ENCODE peak calls at places on chromosomes 5 and 9, in eight cellular contexts. One of them, this sample, is unnamed.

GRCh38 chr5:34490501-34491250 is 165.5 kb upstream of the RAI14 start:
- DNase-seq in natural killer cell: no peak
- DNase-seq in cardiac fibroblast: no peak
- DNase-seq in fibroblast of lung: peak; percentile 51
- DNase-seq in heart left ventricle: no peak
- DNase-seq in HFF-Myc: no peak
- DNase-seq in choroid plexus epithelial cell: peak; percentile 55
- DNase-seq in RWPE1: no peak
- DNase-seq in this sample: no peak

GRCh38 chr9:69452110-69452780 is 127.2 kb downstream of the ENTREP1 start:
- DNase-seq in heart left ventricle: no peak
- DNase-seq in fibroblast of lung: no peak
- DNase-seq in cardiac fibroblast: no peak
- DNase-seq in HFF-Myc: no peak
- DNase-seq in RWPE1: no peak
- DNase-seq in natural killer cell: no peak
- DNase-seq in choroid plexus epithelial cell: peak; percentile 8
- DNase-seq in this sample: no peak

GRCh38 chr5:127088226-127088625 is 14.9 kb upstream of the C5orf63 start:
- DNase-seq in choroid plexus epithelial cell: peak; percentile 98
- DNase-seq in HFF-Myc: no peak
- DNase-seq in natural killer cell: no peak
- DNase-seq in cardiac fibroblast: peak; percentile 96
- DNase-seq in heart left ventricle: no peak
- DNase-seq in fibroblast of lung: peak; percentile 98
- DNase-seq in RWPE1: peak; percentile 97
- DNase-seq in this sample: no peak

GRCh38 chr9:27303219-27303618 is 6.3 kb upstream of the EQTN start:
- DNase-seq in cardiac fibroblast: peak; percentile 13
- DNase-seq in choroid plexus epithelial cell: peak; percentile 18
- DNase-seq in heart left ventricle: no peak
- DNase-seq in natural killer cell: no peak
- DNase-seq in fibroblast of lung: no peak
- DNase-seq in RWPE1: no peak
- DNase-seq in HFF-Myc: no peak
- DNase-seq in this sample: no peak

GRCh38 chr5:34709861-34710673 is 53.9 kb downstream of the RAI14 start:
- DNase-seq in choroid plexus epithelial cell: peak; percentile 97
- DNase-seq in heart left ventricle: no peak
- DNase-seq in natural killer cell: no peak
- DNase-seq in RWPE1: no peak
- DNase-seq in HFF-Myc: peak; percentile 44
- DNase-seq in cardiac fibroblast: peak; percentile 90
- DNase-seq in fibroblast of lung: peak; percentile 88
- DNase-seq in this sample: no peak

GRCh38 chr5:124574521-124575436 is 171.7 kb downstream of the ZNF608 start:
- DNase-seq in natural killer cell: no peak
- DNase-seq in cardiac fibroblast: no peak
- DNase-seq in choroid plexus epithelial cell: no peak
- DNase-seq in HFF-Myc: no peak
- DNase-seq in heart left ventricle: no peak
- DNase-seq in fibroblast of lung: no peak
- DNase-seq in RWPE1: no peak
- DNase-seq in this sample: no peak

GRCh38 chr5:110785356-110785755 is 46.5 kb downstream of the SLC25A46 start:
- DNase-seq in cardiac fibroblast: peak; percentile 60
- DNase-seq in HFF-Myc: no peak
- DNase-seq in RWPE1: peak; percentile 21
- DNase-seq in natural killer cell: no peak
- DNase-seq in fibroblast of lung: peak; percentile 50
- DNase-seq in heart left ventricle: no peak
- DNase-seq in choroid plexus epithelial cell: peak; percentile 93
- DNase-seq in this sample: no peak

GRCh38 chr9:92727716-92728700 is 36.6 kb downstream of the BICD2 start:
- DNase-seq in cardiac fibroblast: no peak
- DNase-seq in natural killer cell: no peak
- DNase-seq in fibroblast of lung: no peak
- DNase-seq in choroid plexus epithelial cell: no peak
- DNase-seq in RWPE1: no peak
- DNase-seq in HFF-Myc: no peak
- DNase-seq in heart left ventricle: no peak
- DNase-seq in this sample: peak; percentile 49

GRCh38 chr9:136023401-136024225 is 62.4 kb upstream of the UBAC1 start:
- DNase-seq in fibroblast of lung: peak; percentile 78
- DNase-seq in heart left ventricle: peak; percentile 83
- DNase-seq in cardiac fibroblast: peak; percentile 85
- DNase-seq in choroid plexus epithelial cell: peak; percentile 63
- DNase-seq in natural killer cell: no peak
- DNase-seq in HFF-Myc: peak; percentile 52
- DNase-seq in RWPE1: no peak
- DNase-seq in this sample: peak; percentile 58

GRCh38 chr5:72328172-72328571 is 8.0 kb downstream of the PTCD2 start:
- DNase-seq in heart left ventricle: peak; percentile 77
- DNase-seq in HFF-Myc: no peak
- DNase-seq in cardiac fibroblast: peak; percentile 70
- DNase-seq in fibroblast of lung: peak; percentile 66
- DNase-seq in choroid plexus epithelial cell: no peak
- DNase-seq in RWPE1: peak; percentile 14
- DNase-seq in natural killer cell: no peak
- DNase-seq in this sample: no peak

GRCh38 chr9:37508135-37508833 is 22.5 kb downstream of the POLR1E start:
- DNase-seq in natural killer cell: no peak
- DNase-seq in cardiac fibroblast: peak; percentile 5
- DNase-seq in fibroblast of lung: no peak
- DNase-seq in heart left ventricle: peak; percentile 2
- DNase-seq in choroid plexus epithelial cell: peak; percentile 37
- DNase-seq in RWPE1: no peak
- DNase-seq in HFF-Myc: no peak
- DNase-seq in this sample: no peak

GRCh38 chr5:84274585-84275468 is 109.9 kb downstream of the EDIL3 start:
- DNase-seq in cardiac fibroblast: peak; percentile 61
- DNase-seq in HFF-Myc: no peak
- DNase-seq in choroid plexus epithelial cell: peak; percentile 67
- DNase-seq in fibroblast of lung: peak; percentile 60
- DNase-seq in heart left ventricle: no peak
- DNase-seq in natural killer cell: no peak
- DNase-seq in RWPE1: peak; percentile 53
- DNase-seq in this sample: no peak

GRCh38 chr5:147169399-147169798 is 65.4 kb upstream of the STK32A start:
- DNase-seq in natural killer cell: no peak
- DNase-seq in HFF-Myc: no peak
- DNase-seq in fibroblast of lung: peak; percentile 65
- DNase-seq in heart left ventricle: no peak
- DNase-seq in RWPE1: no peak
- DNase-seq in cardiac fibroblast: peak; percentile 63
- DNase-seq in choroid plexus epithelial cell: peak; percentile 51
- DNase-seq in this sample: no peak

GRCh38 chr9:134781895-134782294 is 98.7 kb upstream of the FCN2 start:
- DNase-seq in fibroblast of lung: no peak
- DNase-seq in RWPE1: no peak
- DNase-seq in heart left ventricle: no peak
- DNase-seq in HFF-Myc: no peak
- DNase-seq in natural killer cell: no peak
- DNase-seq in choroid plexus epithelial cell: no peak
- DNase-seq in cardiac fibroblast: no peak
- DNase-seq in this sample: no peak
- TF ChIP-seq CTCF in fibroblast of lung: peak; percentile 9
- TF ChIP-seq CTCF in RWPE1: no peak
- TF ChIP-seq CTCF in heart left ventricle: no peak
- TF ChIP-seq CTCF in HFF-Myc: peak; percentile 40
- TF ChIP-seq CTCF in natural killer cell: no peak
- TF ChIP-seq CTCF in choroid plexus epithelial cell: peak; percentile 45
- TF ChIP-seq CTCF in cardiac fibroblast: peak; percentile 23
- TF ChIP-seq CTCF in this sample: peak; percentile 44

DNA sequence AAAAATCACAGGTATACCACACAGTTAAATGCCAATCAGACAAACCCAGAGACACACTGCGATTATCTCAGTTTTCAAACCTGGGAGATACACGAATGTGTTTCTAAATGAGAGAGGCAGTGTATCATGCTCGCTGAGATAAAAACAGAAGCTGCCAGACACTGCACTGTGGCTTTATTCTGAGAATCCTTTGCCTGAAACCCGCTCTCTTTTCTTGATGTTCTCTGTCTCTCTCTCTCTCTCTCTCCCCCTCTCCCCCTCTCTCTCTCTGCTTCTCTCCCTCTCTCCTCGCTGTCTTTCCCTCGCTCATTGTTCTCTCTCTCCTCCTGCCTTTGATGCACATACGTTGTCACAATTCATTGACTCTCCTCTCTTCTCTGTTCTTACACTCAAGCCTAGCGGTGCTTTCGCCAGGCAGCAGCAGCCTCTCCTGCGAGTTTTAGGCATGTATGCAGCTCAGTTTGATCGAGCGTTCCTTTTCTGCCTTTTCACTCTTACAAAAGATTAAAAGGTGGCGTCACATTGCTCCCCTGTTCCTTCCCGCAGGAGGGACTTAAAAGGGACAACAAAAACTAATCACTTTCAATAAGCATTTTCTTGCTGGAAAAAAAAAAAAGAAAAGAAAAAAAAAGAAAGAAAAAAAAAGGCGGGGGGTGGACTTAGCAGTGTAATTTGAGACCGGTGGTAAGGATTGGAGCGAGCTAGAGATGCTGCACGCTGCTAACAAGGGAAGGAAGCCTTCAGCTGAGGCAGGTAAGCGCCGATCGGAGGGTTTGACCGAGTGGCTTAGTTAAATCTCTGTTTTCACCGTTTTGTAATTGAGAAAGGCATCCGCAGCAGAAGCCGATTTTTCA is 717.9 kb upstream of the WWC1 start:
- DNase-seq in choroid plexus epithelial cell: peak; percentile 67
- DNase-seq in heart left ventricle: no peak
- DNase-seq in fibroblast of lung: peak; percentile 70
- DNase-seq in natural killer cell: no peak
- DNase-seq in RWPE1: peak; percentile 57
- DNase-seq in cardiac fibroblast: peak; percentile 47
- DNase-seq in HFF-Myc: no peak
- DNase-seq in this sample: no peak
- TF ChIP-seq CTCF in choroid plexus epithelial cell: peak; percentile 43
- TF ChIP-seq CTCF in heart left ventricle: no peak
- TF ChIP-seq CTCF in fibroblast of lung: no peak
- TF ChIP-seq CTCF in natural killer cell: no peak
- TF ChIP-seq CTCF in RWPE1: no peak
- TF ChIP-seq CTCF in cardiac fibroblast: no peak
- TF ChIP-seq CTCF in HFF-Myc: no peak
- TF ChIP-seq CTCF in this sample: peak; percentile 24

GRCh38 chr5:32174011-32174866 is at the start of gene GOLPH3:
- DNase-seq in cardiac fibroblast: peak; percentile 92
- DNase-seq in RWPE1: peak; percentile 94
- DNase-seq in heart left ventricle: peak; percentile 95
- DNase-seq in natural killer cell: peak; percentile 92
- DNase-seq in HFF-Myc: no peak
- DNase-seq in fibroblast of lung: peak; percentile 84
- DNase-seq in choroid plexus epithelial cell: peak; percentile 86
- DNase-seq in this sample: peak; percentile 95
- TF ChIP-seq CTCF in cardiac fibroblast: no peak
- TF ChIP-seq CTCF in RWPE1: no peak
- TF ChIP-seq CTCF in heart left ventricle: no peak
- TF ChIP-seq CTCF in natural killer cell: no peak
- TF ChIP-seq CTCF in HFF-Myc: no peak
- TF ChIP-seq CTCF in fibroblast of lung: no peak
- TF ChIP-seq CTCF in choroid plexus epithelial cell: peak; percentile 4
- TF ChIP-seq CTCF in this sample: peak; percentile 46

GRCh38 chr9:77488439-77489126 is 159.5 kb downstream of the GNA14 start:
- DNase-seq in cardiac fibroblast: peak; percentile 55
- DNase-seq in heart left ventricle: no peak
- DNase-seq in RWPE1: peak; percentile 30
- DNase-seq in choroid plexus epithelial cell: peak; percentile 61
- DNase-seq in natural killer cell: no peak
- DNase-seq in HFF-Myc: no peak
- DNase-seq in fibroblast of lung: peak; percentile 41
- DNase-seq in this sample: no peak
- TF ChIP-seq CTCF in cardiac fibroblast: peak; percentile 67
- TF ChIP-seq CTCF in heart left ventricle: no peak
- TF ChIP-seq CTCF in RWPE1: peak; percentile 37
- TF ChIP-seq CTCF in choroid plexus epithelial cell: peak; percentile 78
- TF ChIP-seq CTCF in natural killer cell: peak; percentile 17
- TF ChIP-seq CTCF in HFF-Myc: peak; percentile 62
- TF ChIP-seq CTCF in fibroblast of lung: peak; percentile 60
- TF ChIP-seq CTCF in this sample: peak; percentile 68

GRCh38 chr9:4366649-4367330 is 66.9 kb upstream of the GLIS3 start:
- DNase-seq in RWPE1: peak; percentile 6
- DNase-seq in choroid plexus epithelial cell: peak; percentile 69
- DNase-seq in HFF-Myc: peak; percentile 43
- DNase-seq in cardiac fibroblast: peak; percentile 71
- DNase-seq in heart left ventricle: no peak
- DNase-seq in natural killer cell: no peak
- DNase-seq in fibroblast of lung: peak; percentile 54
- DNase-seq in this sample: no peak
- TF ChIP-seq CTCF in RWPE1: peak; percentile 67
- TF ChIP-seq CTCF in choroid plexus epithelial cell: peak; percentile 94
- TF ChIP-seq CTCF in HFF-Myc: peak; percentile 81
- TF ChIP-seq CTCF in cardiac fibroblast: peak; percentile 94
- TF ChIP-seq CTCF in heart left ventricle: peak; percentile 53
- TF ChIP-seq CTCF in natural killer cell: no peak
- TF ChIP-seq CTCF in fibroblast of lung: peak; percentile 79
- TF ChIP-seq CTCF in this sample: peak; percentile 76

GRCh38 chr9:29285818-29286217 is 1712.5 kb upstream of the C9orf72 start:
- DNase-seq in natural killer cell: no peak
- DNase-seq in fibroblast of lung: peak; percentile 3
- DNase-seq in choroid plexus epithelial cell: peak; percentile 27
- DNase-seq in HFF-Myc: no peak
- DNase-seq in RWPE1: no peak
- DNase-seq in heart left ventricle: no peak
- DNase-seq in cardiac fibroblast: peak; percentile 19
- DNase-seq in this sample: no peak
- TF ChIP-seq CTCF in natural killer cell: no peak
- TF ChIP-seq CTCF in fibroblast of lung: no peak
- TF ChIP-seq CTCF in choroid plexus epithelial cell: peak; percentile 47
- TF ChIP-seq CTCF in HFF-Myc: no peak
- TF ChIP-seq CTCF in RWPE1: no peak
- TF ChIP-seq CTCF in heart left ventricle: no peak
- TF ChIP-seq CTCF in cardiac fibroblast: peak; percentile 21
- TF ChIP-seq CTCF in this sample: no peak

DNA sequence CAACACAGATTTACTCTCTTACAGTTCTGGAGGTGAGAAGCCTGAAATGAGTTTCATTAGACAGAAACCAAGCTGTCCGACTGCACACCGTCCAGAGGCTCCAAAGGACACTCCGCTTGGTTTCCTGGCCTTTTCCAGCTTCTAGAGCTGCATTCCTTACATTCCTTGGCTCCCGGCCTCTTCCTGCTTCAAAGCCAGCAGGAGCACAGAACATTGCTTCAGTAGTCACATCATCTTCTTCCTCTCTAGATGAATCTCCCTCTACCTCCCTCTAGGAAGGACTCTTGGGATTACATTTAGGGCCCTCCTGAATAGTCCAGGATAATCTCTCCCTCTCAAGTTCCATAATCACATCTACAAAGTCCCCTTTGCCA is 213.3 kb downstream of the CDK5RAP2 start:
- DNase-seq in fibroblast of lung: peak; percentile 79
- DNase-seq in HFF-Myc: peak; percentile 85
- DNase-seq in choroid plexus epithelial cell: peak; percentile 91
- DNase-seq in natural killer cell: no peak
- DNase-seq in heart left ventricle: no peak
- DNase-seq in cardiac fibroblast: peak; percentile 94
- DNase-seq in RWPE1: peak; percentile 84
- DNase-seq in this sample: no peak
- TF ChIP-seq CTCF in fibroblast of lung: peak; percentile 48
- TF ChIP-seq CTCF in HFF-Myc: peak; percentile 58
- TF ChIP-seq CTCF in choroid plexus epithelial cell: peak; percentile 61
- TF ChIP-seq CTCF in natural killer cell: no peak
- TF ChIP-seq CTCF in heart left ventricle: no peak
- TF ChIP-seq CTCF in cardiac fibroblast: peak; percentile 59
- TF ChIP-seq CTCF in RWPE1: no peak
- TF ChIP-seq CTCF in this sample: peak; percentile 31

GRCh38 chr5:17951392-17952169 is 317.3 kb downstream of the TAF11L14 start:
- DNase-seq in choroid plexus epithelial cell: no peak
- DNase-seq in fibroblast of lung: no peak
- DNase-seq in HFF-Myc: no peak
- DNase-seq in natural killer cell: no peak
- DNase-seq in RWPE1: peak; percentile 34
- DNase-seq in cardiac fibroblast: no peak
- DNase-seq in heart left ventricle: no peak
- DNase-seq in this sample: no peak
- TF ChIP-seq CTCF in choroid plexus epithelial cell: no peak
- TF ChIP-seq CTCF in fibroblast of lung: no peak
- TF ChIP-seq CTCF in HFF-Myc: no peak
- TF ChIP-seq CTCF in natural killer cell: no peak
- TF ChIP-seq CTCF in RWPE1: no peak
- TF ChIP-seq CTCF in cardiac fibroblast: no peak
- TF ChIP-seq CTCF in heart left ventricle: no peak
- TF ChIP-seq CTCF in this sample: peak; percentile 60

This sample was measured in type B pancreatic cell.